ENCODE peak calls at places on chromosomes 12 and 14, in seven cellular contexts. O is Peyer's patch, B is A549, V is transverse colon, I is body of pancreas, A is sigmoid colon, G is lower leg skin. U is an unnamed sample.

GRCh38 chr14:105116451-105117256 is 51.4 kb upstream of the GPR132 start:
- DNase-seq in O (no peak), B (no peak), V (no peak), I (no peak), A (no peak), G (no peak), U (no peak)

GRCh38 chr14:100875126-100875525 is 28.4 kb downstream of the RTL1 start:
- DNase-seq in O (no peak), B (no peak), V (no peak), I (no peak), A (no peak), G (no peak), U (no peak)

GRCh38 chr12:122195405-122195804 is 8.1 kb upstream of the B3GNT4 start:
- DNase-seq in O (no peak), B (no peak), V (no peak), I (no peak), A (no peak), G (no peak), U (no peak)

GRCh38 chr14:51821822-51822221 is 38.6 kb upstream of the GNG2 start:
- DNase-seq in O (no peak), B (no peak), V (no peak), I (no peak), A (no peak), G (no peak), U (no peak)

GRCh38 chr14:22572562-22573058 is 16.4 kb downstream of the DAD1 start:
- DNase-seq in O (no peak), B (peak), V (no peak), I (no peak), A (no peak), G (no peak), U (no peak)

GRCh38 chr12:101697930-101698781 is 716 bp downstream of the CHPT1 start:
- DNase-seq in O (peak), B (peak), V (peak), I (peak), A (peak), G (peak), U (peak)

GRCh38 chr14:64045091-64045490 is 192.3 kb downstream of the SYNE2 start:
- DNase-seq in O (no peak), B (no peak), V (no peak), I (no peak), A (no peak), G (no peak), U (no peak)

GRCh38 chr12:93127582-93128331 is 198.7 kb upstream of the EEA1 start:
- DNase-seq in O (peak), B (peak), V (peak), I (peak), A (peak), G (peak), U (peak)

GRCh38 chr12:53223391-53224267 is 8.4 kb downstream of the RARG start:
- DNase-seq in O (no peak), B (no peak), V (no peak), I (peak), A (peak), G (no peak), U (no peak)

GRCh38 chr12:39846971-39847661 is 227.5 kb upstream of the ABCD2 start:
- DNase-seq in O (no peak), B (no peak), V (no peak), I (no peak), A (no peak), G (no peak), U (no peak)

GRCh38 chr14:55071870-55072640 is 20.6 kb downstream of the MAPK1IP1L start:
- DNase-seq in O (no peak), B (peak), V (no peak), I (no peak), A (no peak), G (no peak), U (no peak)

GRCh38 chr14:99348816-99349609 is 77.0 kb upstream of the BCL11B start:
- DNase-seq in O (no peak), B (no peak), V (no peak), I (peak), A (peak), G (no peak), U (no peak)

GRCh38 chr12:70068743-70069142 is 174.5 kb upstream of the CNOT2 start:
- DNase-seq in O (no peak), B (no peak), V (no peak), I (no peak), A (no peak), G (no peak), U (no peak)

GRCh38 chr12:48827026-48827425 is 8.7 kb downstream of the CACNB3 start:
- DNase-seq in O (no peak), B (no peak), V (no peak), I (no peak), A (no peak), G (no peak), U (no peak)

GRCh38 chr12:85664429-85664828 is 171.8 kb downstream of the RASSF9 start:
- DNase-seq in O (no peak), B (no peak), V (no peak), I (no peak), A (no peak), G (no peak), U (no peak)

GRCh38 chr12:103422328-103422727 is 73.4 kb downstream of the C12orf42 start:
- DNase-seq in O (no peak), B (no peak), V (no peak), I (no peak), A (no peak), G (no peak), U (no peak)

GRCh38 chr12:103421402-103421801 is 74.4 kb downstream of the C12orf42 start:
- DNase-seq in O (no peak), B (no peak), V (no peak), I (no peak), A (no peak), G (no peak), U (no peak)

GRCh38 chr12:103423061-103423473 is 72.7 kb downstream of the C12orf42 start:
- DNase-seq in O (no peak), B (no peak), V (no peak), I (no peak), A (no peak), G (no peak), U (no peak)
- TF ChIP-seq POLR2A in O (no peak), B (no peak), V (no peak), I (no peak), A (no peak), G (no peak), U (no peak)

DNA sequence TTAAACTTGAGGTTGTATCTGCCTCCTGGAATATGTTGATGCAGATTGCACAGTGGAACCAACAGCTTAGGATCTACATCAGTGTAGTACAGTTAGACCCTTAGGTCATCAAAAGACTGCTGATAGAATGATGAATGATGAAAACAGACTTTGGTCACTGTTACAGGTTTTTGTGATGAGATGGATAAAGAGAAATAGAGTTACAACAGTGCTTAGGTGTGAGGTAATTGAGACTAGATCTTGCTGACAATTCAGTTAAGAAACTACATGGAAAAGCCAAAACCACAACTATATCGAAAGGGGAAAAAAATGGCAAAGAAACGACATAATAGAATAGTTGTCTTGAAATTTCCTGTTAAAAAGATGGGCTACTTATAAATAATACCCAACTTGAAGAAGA is 145.7 kb upstream of the LMNTD1 start:
- DNase-seq in O (no peak), B (no peak), V (no peak), I (no peak), A (no peak), G (no peak), U (no peak)
- H3K4me3 ChIP-seq in O (no peak), B (no peak), V (no peak), I (no peak), A (no peak), G (no peak), U (no peak)

DNA sequence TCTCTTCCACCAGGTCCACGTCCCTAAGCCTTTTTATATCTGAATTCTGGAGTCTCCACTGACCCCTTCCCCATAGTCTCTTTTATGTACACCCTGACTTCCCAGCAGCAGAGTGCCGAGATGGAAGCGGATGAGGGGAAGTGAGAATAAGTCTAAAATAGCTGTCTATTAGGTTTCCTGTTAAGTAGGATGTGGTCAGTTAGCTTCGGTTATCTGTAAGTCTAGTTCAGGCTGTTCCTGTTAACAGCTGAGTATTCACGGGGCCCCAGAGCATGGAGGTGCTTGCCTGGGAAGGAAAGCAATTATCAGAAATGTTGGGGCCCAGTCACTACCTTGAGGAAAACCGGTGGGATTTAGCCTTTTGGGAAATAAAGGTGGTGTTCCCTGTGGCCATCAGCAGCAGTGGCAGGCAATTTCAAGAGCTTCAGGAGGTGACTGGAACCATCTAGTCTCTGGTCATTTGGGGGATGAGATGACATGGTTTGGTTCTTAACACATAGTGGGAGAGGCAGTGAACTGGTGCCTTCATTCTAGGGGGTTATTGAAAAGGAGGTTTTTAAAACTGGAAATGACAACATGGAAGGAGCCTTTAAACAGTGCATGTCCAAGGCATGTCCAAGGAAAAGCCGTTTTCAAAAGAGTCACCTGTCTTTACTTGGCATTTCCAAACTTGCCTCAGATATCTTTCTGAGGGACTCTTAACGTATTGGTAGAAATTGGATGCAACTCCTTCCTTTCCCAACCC is 21.8 kb downstream of the CHST11 start:
- DNase-seq in O (peak), B (no peak), V (peak), I (no peak), A (no peak), G (no peak), U (peak)
- TF ChIP-seq POLR2A in O (peak), B (no peak), V (no peak), I (no peak), A (no peak), G (no peak), U (peak)

GRCh38 chr12:123898673-123899072 is 74.0 kb downstream of the CCDC92 start:
- DNase-seq in O (no peak), B (no peak), V (no peak), I (no peak), A (peak), G (no peak), U (no peak)
- H3K4me3 ChIP-seq in O (no peak), B (no peak), V (no peak), I (no peak), A (no peak), G (no peak), U (no peak)

GRCh38 chr12:7349418-7349817 is 45.5 kb downstream of the ACSM4 start:
- DNase-seq in O (no peak), B (no peak), V (no peak), I (no peak), A (no peak), G (no peak), U (no peak)

GRCh38 chr12:7346571-7347225 is 42.8 kb downstream of the ACSM4 start:
- DNase-seq in O (no peak), B (no peak), V (no peak), I (no peak), A (no peak), G (no peak), U (no peak)

GRCh38 chr12:7345232-7345631 is 41.4 kb downstream of the ACSM4 start:
- DNase-seq in O (no peak), B (no peak), V (no peak), I (peak), A (no peak), G (no peak), U (no peak)

GRCh38 chr12:7339675-7340074 is 35.8 kb downstream of the ACSM4 start:
- DNase-seq in O (no peak), B (no peak), V (no peak), I (no peak), A (no peak), G (no peak), U (no peak)

DNA sequence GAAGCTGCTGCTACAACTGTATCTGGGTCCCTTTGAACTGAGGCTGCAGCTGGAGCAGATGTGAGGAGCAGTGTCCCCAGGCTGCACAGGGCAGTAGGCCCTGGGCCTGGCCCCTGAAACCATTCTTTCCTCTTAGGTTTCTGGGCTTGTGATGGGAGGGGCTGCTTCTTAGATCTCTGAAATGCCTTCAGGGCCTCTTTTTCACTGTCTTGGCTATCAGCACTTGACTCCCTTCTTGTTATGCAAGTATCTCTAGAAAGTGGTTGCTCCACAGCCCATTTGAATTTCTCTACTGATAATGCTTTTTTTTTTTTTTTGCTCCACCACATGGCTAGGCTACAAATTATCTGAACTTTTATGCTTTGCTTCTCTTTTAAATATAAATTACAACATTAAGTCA is 41.0 kb downstream of the ACSM4 start:
- DNase-seq in O (no peak), B (no peak), V (no peak), I (no peak), A (no peak), G (no peak), U (no peak)
- TF ChIP-seq POLR2A in O (no peak), B (no peak), V (no peak), I (no peak), A (no peak), G (no peak), U (no peak)

DNA sequence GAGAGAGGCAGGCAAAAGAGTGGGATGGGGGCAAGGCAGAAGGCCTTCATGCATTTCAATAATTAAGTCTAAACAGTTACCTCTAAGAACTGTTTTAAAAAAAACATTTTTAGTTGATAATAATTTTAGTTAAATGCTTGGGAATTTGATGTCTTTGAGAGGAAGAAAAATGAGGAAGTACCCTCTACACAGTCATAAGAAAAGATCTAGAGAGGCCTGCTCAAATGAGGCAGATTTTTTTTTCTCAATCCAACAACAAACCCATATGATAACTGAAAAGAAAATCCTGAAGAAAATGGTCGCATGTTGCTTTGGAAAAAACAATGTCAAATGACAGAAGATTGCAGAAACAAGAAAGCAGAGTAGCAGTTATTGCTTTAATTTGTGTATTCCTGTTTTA is 25.6 kb downstream of the SINHCAF start:
- DNase-seq in O (no peak), B (no peak), V (no peak), I (no peak), A (no peak), G (no peak), U (no peak)
- H3K4me3 ChIP-seq in O (no peak), B (no peak), V (no peak), I (no peak), A (no peak), G (no peak), U (no peak)

GRCh38 chr14:65160091-65160490 is 57.8 kb upstream of the MAX start:
- DNase-seq in O (no peak), B (no peak), V (no peak), I (no peak), A (no peak), G (no peak), U (no peak)

GRCh38 chr14:65167072-65167645 is 64.8 kb upstream of the MAX start:
- DNase-seq in O (no peak), B (peak), V (no peak), I (no peak), A (no peak), G (no peak), U (no peak)

GRCh38 chr14:65164825-65165135 is 62.5 kb upstream of the MAX start:
- DNase-seq in O (no peak), B (no peak), V (no peak), I (no peak), A (no peak), G (no peak), U (no peak)

GRCh38 chr14:65168840-65169239 is 66.5 kb upstream of the MAX start:
- DNase-seq in O (no peak), B (no peak), V (no peak), I (no peak), A (no peak), G (no peak), U (no peak)

GRCh38 chr14:65164068-65164824 is 61.9 kb upstream of the MAX start:
- DNase-seq in O (no peak), B (peak), V (no peak), I (peak), A (no peak), G (no peak), U (no peak)
- TF ChIP-seq POLR2A in O (no peak), B (no peak), V (no peak), I (no peak), A (no peak), G (no peak), U (no peak)

GRCh38 chr12:113609692-113610469 is 138.2 kb upstream of the LHX5 start:
- DNase-seq in O (no peak), B (no peak), V (no peak), I (no peak), A (no peak), G (no peak), U (no peak)

GRCh38 chr12:113610698-113611097 is 139.0 kb upstream of the LHX5 start:
- DNase-seq in O (no peak), B (no peak), V (no peak), I (no peak), A (no peak), G (no peak), U (no peak)

GRCh38 chr12:113613414-113613813 is 141.7 kb upstream of the LHX5 start:
- DNase-seq in O (no peak), B (no peak), V (no peak), I (no peak), A (no peak), G (no peak), U (no peak)

GRCh38 chr12:113611652-113612051 is 140.0 kb upstream of the LHX5 start:
- DNase-seq in O (no peak), B (no peak), V (no peak), I (no peak), A (no peak), G (no peak), U (no peak)

DNA sequence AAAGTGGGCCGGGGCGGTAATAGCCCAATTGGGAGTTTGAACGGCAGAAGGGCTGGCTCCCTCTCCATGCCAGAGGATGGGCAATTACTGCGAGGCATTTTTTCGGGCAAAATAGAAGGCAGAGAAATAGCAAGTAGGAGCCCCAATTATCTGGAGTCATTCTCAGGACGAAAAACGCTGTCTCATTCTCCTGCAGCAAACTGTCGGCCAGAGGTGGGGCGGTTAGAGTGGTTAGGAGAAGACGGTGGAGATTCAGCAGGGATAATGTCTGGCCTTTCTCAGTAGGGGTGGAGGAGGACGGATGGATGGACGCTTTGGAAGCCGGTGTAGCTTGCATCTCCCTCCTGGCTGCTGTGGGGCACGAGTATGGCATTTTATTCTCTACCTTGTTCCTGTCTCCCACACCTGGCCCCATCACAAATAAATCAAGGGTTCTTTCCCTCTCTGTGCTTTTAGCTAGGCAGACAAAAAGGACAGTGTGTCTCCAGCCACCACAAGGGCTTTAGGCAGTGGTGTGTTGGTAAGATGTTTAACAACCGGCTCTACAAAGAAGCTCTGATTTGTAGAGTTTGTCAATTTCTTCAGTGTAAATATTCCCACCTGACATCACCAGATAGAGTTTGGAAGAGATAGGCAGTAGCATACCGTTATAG is 140.5 kb upstream of the LHX5 start:
- DNase-seq in O (no peak), B (no peak), V (no peak), I (no peak), A (no peak), G (no peak), U (no peak)
- H3K4me3 ChIP-seq in O (no peak), B (no peak), V (no peak), I (no peak), A (no peak), G (no peak), U (no peak)

GRCh38 chr14:24135584-24135833 is 485 bp upstream of the PSME1 start:
- DNase-seq in O (no peak), B (no peak), V (no peak), I (no peak), A (no peak), G (no peak), U (no peak)

GRCh38 chr14:24133730-24134129 is 2.3 kb upstream of the PSME1 start:
- DNase-seq in O (no peak), B (no peak), V (no peak), I (no peak), A (no peak), G (no peak), U (no peak)

GRCh38 chr14:24137529-24138395 is 1.8 kb downstream of the PSME1 start:
- DNase-seq in O (no peak), B (no peak), V (no peak), I (no peak), A (no peak), G (no peak), U (no peak)

GRCh38 chr14:24136684-24137528 is 912 bp downstream of the PSME1 start:
- DNase-seq in O (no peak), B (no peak), V (no peak), I (no peak), A (no peak), G (no peak), U (no peak)

GRCh38 chr14:24135834-24136683 is at the start of gene PSME1:
- DNase-seq in O (peak), B (peak), V (peak), I (peak), A (peak), G (peak), U (peak)
- TF ChIP-seq POLR2A in O (peak), B (peak), V (peak), I (peak), A (peak), G (no peak), U (peak)

U was measured in right lobe of liver.